ENCODE peak calls at places on chromosome 21, in four cellular contexts. C is naive thymus-derived CD8-positive, alpha-beta T cell; V is activated T-cell treated with anti-CD3 and anti-CD28 coated beads for 24 hours; E is stimulated activated CD4-positive, alpha-beta T cell treated with anti-CD3 and anti-CD28 coated beads, TNF-alpha, amount 100 ng/mL, for 48 hours. I is an unnamed sample.

GRCh38 chr21:45318556-45319341 is 31.1 kb upstream of the POFUT2 start:
- DNase-seq in C (no peak), E (no peak), V (no peak), I (no peak)

GRCh38 chr21:36690637-36691538 is 8.0 kb upstream of the SIM2 start:
- DNase-seq in C (no peak), E (no peak), V (no peak), I (no peak)

GRCh38 chr21:44862869-44863685 is 10.4 kb downstream of the PTTG1IP start:
- DNase-seq in C (no peak), V (no peak), E (no peak), I (no peak)

GRCh38 chr21:31220567-31220966 is 123.5 kb downstream of the TIAM1 start:
- DNase-seq in C (no peak), E (no peak), V (no peak), I (peak; percentile 5)

GRCh38 chr21:45895778-45896370 is 85.7 kb upstream of the COL6A1 start:
- DNase-seq in V (no peak), C (no peak), E (no peak), I (no peak)

GRCh38 chr21:31479714-31480113 is 135.7 kb upstream of the TIAM1 start:
- DNase-seq in C (no peak), E (no peak), V (no peak), I (no peak)

GRCh38 chr21:35540950-35541632 is 492.0 kb upstream of the RUNX1 start:
- DNase-seq in E (no peak), V (no peak), C (no peak), I (no peak)

GRCh38 chr21:45265721-45266517 is 21.8 kb downstream of the POFUT2 start:
- DNase-seq in E (no peak), C (no peak), V (no peak), I (no peak)

GRCh38 chr21:16492892-16493291 is 763.1 kb downstream of the USP25 start:
- DNase-seq in V (no peak), E (no peak), C (no peak), I (no peak)

GRCh38 chr21:16176570-16176969 is 446.8 kb downstream of the USP25 start:
- DNase-seq in E (no peak), C (no peak), V (no peak), I (no peak)

GRCh38 chr21:41227357-41228005 is 59.5 kb downstream of the BACE2 start:
- DNase-seq in C (no peak), V (no peak), E (no peak), I (no peak)